ENCODE peak calls at places on chromosomes 6 and 20, in six cellular contexts. One of them, this sample, is unnamed.

GRCh38 chr20:38840053-38840893 is 34.8 kb downstream of the PPP1R16B start:
- DNase-seq in GM12865: no peak
- DNase-seq in fibroblast of mammary gland: peak
- DNase-seq in body of pancreas: no peak
- DNase-seq in stomach: no peak
- DNase-seq in CD4-positive, alpha-beta T cell: no peak
- DNase-seq in this sample: no peak

GRCh38 chr6:119484598-119484997 is 135.0 kb upstream of the MAN1A1 start:
- DNase-seq in fibroblast of mammary gland: peak
- DNase-seq in body of pancreas: peak
- DNase-seq in GM12865: no peak
- DNase-seq in CD4-positive, alpha-beta T cell: no peak
- DNase-seq in stomach: no peak
- DNase-seq in this sample: no peak

GRCh38 chr20:10846831-10847230 is 173.0 kb upstream of the JAG1 start:
- DNase-seq in body of pancreas: no peak
- DNase-seq in fibroblast of mammary gland: peak
- DNase-seq in stomach: no peak
- DNase-seq in GM12865: no peak
- DNase-seq in CD4-positive, alpha-beta T cell: no peak
- DNase-seq in this sample: no peak

GRCh38 chr6:36592221-36592655 is 1.9 kb upstream of the SRSF3 start:
- DNase-seq in GM12865: peak
- DNase-seq in body of pancreas: no peak
- DNase-seq in CD4-positive, alpha-beta T cell: no peak
- DNase-seq in stomach: no peak
- DNase-seq in fibroblast of mammary gland: no peak
- DNase-seq in this sample: no peak

GRCh38 chr20:23092409-23092756 is 6.3 kb upstream of the CD93 start:
- DNase-seq in body of pancreas: no peak
- DNase-seq in GM12865: no peak
- DNase-seq in fibroblast of mammary gland: peak
- DNase-seq in CD4-positive, alpha-beta T cell: no peak
- DNase-seq in stomach: no peak
- DNase-seq in this sample: no peak

GRCh38 chr6:3367630-3368029 is 89.2 kb downstream of the SLC22A23 start:
- DNase-seq in fibroblast of mammary gland: no peak
- DNase-seq in GM12865: no peak
- DNase-seq in body of pancreas: no peak
- DNase-seq in CD4-positive, alpha-beta T cell: no peak
- DNase-seq in stomach: no peak
- DNase-seq in this sample: no peak

GRCh38 chr6:159360306-159360705 is 191.1 kb downstream of the FNDC1 start:
- DNase-seq in body of pancreas: no peak
- DNase-seq in stomach: no peak
- DNase-seq in GM12865: no peak
- DNase-seq in fibroblast of mammary gland: peak
- DNase-seq in CD4-positive, alpha-beta T cell: no peak
- DNase-seq in this sample: no peak

GRCh38 chr6:123074616-123075015 is 78.6 kb downstream of the CLVS2 start:
- DNase-seq in CD4-positive, alpha-beta T cell: no peak
- DNase-seq in GM12865: no peak
- DNase-seq in stomach: no peak
- DNase-seq in fibroblast of mammary gland: no peak
- DNase-seq in body of pancreas: no peak
- DNase-seq in this sample: no peak

GRCh38 chr6:136208783-136209182 is 41.3 kb downstream of the MTFR2 start:
- DNase-seq in body of pancreas: no peak
- DNase-seq in fibroblast of mammary gland: no peak
- DNase-seq in stomach: no peak
- DNase-seq in CD4-positive, alpha-beta T cell: no peak
- DNase-seq in GM12865: no peak
- DNase-seq in this sample: no peak

GRCh38 chr6:17473554-17473953 is 80.2 kb downstream of the CAP2 start:
- DNase-seq in GM12865: no peak
- DNase-seq in stomach: no peak
- DNase-seq in CD4-positive, alpha-beta T cell: no peak
- DNase-seq in body of pancreas: no peak
- DNase-seq in fibroblast of mammary gland: no peak
- DNase-seq in this sample: no peak

GRCh38 chr6:136341967-136342366 is 52.3 kb upstream of the BCLAF1 start:
- DNase-seq in CD4-positive, alpha-beta T cell: no peak
- DNase-seq in stomach: no peak
- DNase-seq in fibroblast of mammary gland: no peak
- DNase-seq in GM12865: peak
- DNase-seq in body of pancreas: no peak
- DNase-seq in this sample: no peak

DNA sequence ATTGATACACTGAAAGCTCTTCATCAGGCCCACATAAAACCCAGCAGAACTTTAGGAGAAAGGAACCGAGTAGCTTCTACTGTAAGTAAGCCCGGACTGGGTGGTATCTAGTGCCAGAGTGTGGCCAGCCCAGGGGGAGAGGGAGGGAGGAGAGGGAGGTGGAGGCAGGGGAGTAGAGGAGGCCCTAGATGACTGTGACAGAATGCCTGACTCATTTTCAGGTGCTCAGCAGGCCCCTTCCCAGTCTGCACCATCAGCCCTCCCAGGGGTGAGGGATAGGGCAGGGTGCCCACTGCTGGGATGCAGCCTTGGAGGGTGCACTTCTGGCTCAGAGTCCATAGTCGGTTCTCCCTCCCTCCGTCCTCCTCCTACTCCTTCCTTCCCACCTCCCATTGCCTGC is 185.1 kb upstream of the SNX9 start:
- DNase-seq in CD4-positive, alpha-beta T cell: no peak
- DNase-seq in fibroblast of mammary gland: no peak
- DNase-seq in body of pancreas: no peak
- DNase-seq in stomach: no peak
- DNase-seq in GM12865: no peak
- DNase-seq in this sample: no peak
- TF ChIP-seq CTCF in CD4-positive, alpha-beta T cell: no peak
- TF ChIP-seq CTCF in fibroblast of mammary gland: no peak
- TF ChIP-seq CTCF in body of pancreas: no peak
- TF ChIP-seq CTCF in stomach: no peak
- TF ChIP-seq CTCF in GM12865: no peak
- TF ChIP-seq CTCF in this sample: no peak

GRCh38 chr20:40255368-40255767 is 433.7 kb downstream of the MAFB start:
- DNase-seq in body of pancreas: no peak
- DNase-seq in fibroblast of mammary gland: peak
- DNase-seq in stomach: no peak
- DNase-seq in GM12865: no peak
- DNase-seq in CD4-positive, alpha-beta T cell: no peak
- DNase-seq in this sample: no peak
- TF ChIP-seq CTCF in body of pancreas: no peak
- TF ChIP-seq CTCF in fibroblast of mammary gland: peak
- TF ChIP-seq CTCF in stomach: no peak
- TF ChIP-seq CTCF in GM12865: no peak
- TF ChIP-seq CTCF in CD4-positive, alpha-beta T cell: no peak
- TF ChIP-seq CTCF in this sample: no peak

GRCh38 chr20:35305682-35306556 is 13.7 kb upstream of the FAM83C start:
- DNase-seq in fibroblast of mammary gland: peak
- DNase-seq in body of pancreas: no peak
- DNase-seq in CD4-positive, alpha-beta T cell: no peak
- DNase-seq in stomach: peak
- DNase-seq in GM12865: no peak
- DNase-seq in this sample: no peak
- TF ChIP-seq CTCF in fibroblast of mammary gland: no peak
- TF ChIP-seq CTCF in body of pancreas: no peak
- TF ChIP-seq CTCF in CD4-positive, alpha-beta T cell: no peak
- TF ChIP-seq CTCF in stomach: no peak
- TF ChIP-seq CTCF in GM12865: no peak
- TF ChIP-seq CTCF in this sample: no peak

GRCh38 chr20:63027425-63028389 is 20.9 kb upstream of the BHLHE23 start:
- DNase-seq in CD4-positive, alpha-beta T cell: no peak
- DNase-seq in GM12865: peak
- DNase-seq in body of pancreas: peak
- DNase-seq in fibroblast of mammary gland: no peak
- DNase-seq in stomach: no peak
- DNase-seq in this sample: no peak
- TF ChIP-seq CTCF in CD4-positive, alpha-beta T cell: no peak
- TF ChIP-seq CTCF in GM12865: no peak
- TF ChIP-seq CTCF in body of pancreas: no peak
- TF ChIP-seq CTCF in fibroblast of mammary gland: no peak
- TF ChIP-seq CTCF in stomach: no peak
- TF ChIP-seq CTCF in this sample: no peak

DNA sequence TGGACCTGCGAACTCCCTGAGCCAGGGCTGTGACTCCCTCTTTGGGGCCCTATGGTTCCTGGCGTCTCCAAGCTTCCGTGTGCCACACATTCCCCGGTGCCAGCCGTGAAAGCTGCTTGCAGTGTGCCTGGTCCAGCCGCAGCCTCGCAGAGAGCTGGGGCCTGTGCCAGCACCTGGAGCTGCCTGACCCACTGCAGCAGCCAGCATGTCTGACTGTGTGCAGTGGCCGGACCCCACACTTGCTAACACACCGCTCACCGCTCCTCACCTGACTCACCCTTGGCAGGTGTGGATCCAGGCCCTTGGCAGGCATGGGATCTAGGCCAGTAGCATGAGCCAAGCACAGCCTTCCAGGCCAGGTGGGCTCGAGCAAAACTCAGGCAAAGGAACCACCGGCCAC is 227.5 kb downstream of the OTOR start:
- DNase-seq in fibroblast of mammary gland: no peak
- DNase-seq in stomach: no peak
- DNase-seq in GM12865: no peak
- DNase-seq in body of pancreas: no peak
- DNase-seq in CD4-positive, alpha-beta T cell: no peak
- DNase-seq in this sample: no peak
- TF ChIP-seq CTCF in fibroblast of mammary gland: no peak
- TF ChIP-seq CTCF in stomach: no peak
- TF ChIP-seq CTCF in GM12865: no peak
- TF ChIP-seq CTCF in body of pancreas: no peak
- TF ChIP-seq CTCF in CD4-positive, alpha-beta T cell: no peak
- TF ChIP-seq CTCF in this sample: no peak

This sample was measured in ovary.